ENCODE peak calls at places on chromosomes 11 and 22, in ten cellular contexts. D is astrocyte of the spinal cord, G is gastrocnemius medialis, A is aorta, E is adrenal gland, B is tibial nerve, W is upper lobe of right lung, J is fibroblast of lung, X is GM23248, M is H7. Q is an unnamed sample.

GRCh38 chr11:35146074-35146521 is 7.1 kb downstream of the CD44 start:
- DNase-seq in B (no peak), A (no peak), G (no peak), D (no peak), E (no peak), X (peak; percentile 40), J (no peak), M (no peak), W (no peak), Q (no peak)

GRCh38 chr11:1194977-1195689 is 27.7 kb upstream of the MUC5B start:
- DNase-seq in X (no peak), D (no peak), A (peak; percentile 69), J (no peak), B (no peak), E (no peak), G (no peak), M (peak; percentile 40), W (peak; percentile 52), Q (no peak)

GRCh38 chr11:100681064-100681502 is 6.0 kb upstream of the ARHGAP42 start:
- DNase-seq in A (no peak), M (peak; percentile 45), E (no peak), D (peak; percentile 73), G (peak; percentile 29), W (peak; percentile 73), B (peak; percentile 68), J (peak; percentile 65), X (no peak), Q (peak; percentile 19)

GRCh38 chr22:39150848-39151215 is 1.6 kb downstream of the CBX7 start:
- DNase-seq in B (no peak), A (peak; percentile 19), M (no peak), J (no peak), G (no peak), X (peak; percentile 26), E (peak; percentile 26), D (no peak), W (peak; percentile 35), Q (no peak)

GRCh38 chr11:65479184-65480145 is 19.4 kb upstream of the MALAT1 start:
- DNase-seq in A (peak; percentile 82), M (peak; percentile 82), E (no peak), G (peak; percentile 84), D (peak; percentile 84), B (peak; percentile 82), W (peak; percentile 45), X (peak; percentile 98), J (peak; percentile 89), Q (peak; percentile 88)

GRCh38 chr11:75577198-75577597 is 15.1 kb downstream of the SERPINH1 start:
- DNase-seq in G (no peak), M (peak; percentile 90), D (no peak), J (no peak), A (peak; percentile 89), B (peak; percentile 66), X (peak; percentile 63), E (peak; percentile 66), W (peak; percentile 75), Q (peak; percentile 45)

GRCh38 chr11:47986742-47987141 is 6.4 kb downstream of the PTPRJ start:
- DNase-seq in W (no peak), D (no peak), J (peak; percentile 54), M (no peak), E (no peak), A (no peak), B (no peak), X (no peak), G (no peak), Q (no peak)

GRCh38 chr11:36313073-36313472 is 17.0 kb downstream of the PRR5L start:
- DNase-seq in E (no peak), B (no peak), W (no peak), X (no peak), J (no peak), D (no peak), A (no peak), G (no peak), M (no peak), Q (no peak)

GRCh38 chr11:106063009-106063408 is 14.1 kb downstream of the KBTBD3 start:
- DNase-seq in A (no peak), X (no peak), J (no peak), W (no peak), G (no peak), B (no peak), E (no peak), D (no peak), M (no peak), Q (no peak)

GRCh38 chr22:42437488-42438292 is 5.5 kb upstream of the NFAM1 start:
- DNase-seq in W (peak; percentile 87), E (peak; percentile 77), M (peak; percentile 94), B (peak; percentile 72), A (peak; percentile 91), X (peak; percentile 61), D (peak; percentile 13), G (peak; percentile 40), J (peak; percentile 17), Q (peak; percentile 38)

GRCh38 chr22:36192601-36193000 is 9.0 kb downstream of the APOL4 start:
- DNase-seq in E (no peak), B (no peak), M (no peak), W (no peak), X (no peak), J (peak; percentile 19), D (no peak), G (no peak), A (no peak), Q (no peak)

GRCh38 chr11:17608830-17609229 is 61.8 kb downstream of the OTOG start:
- DNase-seq in J (no peak), E (no peak), W (no peak), G (no peak), M (no peak), X (no peak), D (no peak), B (no peak), A (no peak), Q (no peak)

GRCh38 chr11:120013325-120014250 is 124.3 kb downstream of the TRIM29 start:
- DNase-seq in A (no peak), D (peak; percentile 3), M (peak; percentile 94), J (peak; percentile 19), G (no peak), E (peak; percentile 30), B (no peak), W (no peak), X (peak; percentile 63), Q (peak; percentile 33)

GRCh38 chr11:9601041-9601875 is 27.8 kb downstream of the WEE1 start:
- DNase-seq in E (no peak), D (peak; percentile 85), X (peak; percentile 51), J (peak; percentile 47), A (no peak), M (no peak), G (no peak), W (no peak), B (no peak), Q (no peak)

GRCh38 chr22:45314789-45315188 is 5.1 kb downstream of the FAM118A start:
- DNase-seq in X (no peak), E (no peak), M (no peak), A (no peak), W (no peak), J (no peak), G (no peak), B (no peak), D (no peak), Q (no peak)

GRCh38 chr22:45317551-45318167 is 7.9 kb downstream of the FAM118A start:
- DNase-seq in A (peak; percentile 90), G (no peak), D (peak; percentile 61), M (peak; percentile 75), J (peak; percentile 68), E (no peak), X (peak; percentile 87), B (peak; percentile 66), W (no peak), Q (peak; percentile 82)

GRCh38 chr22:45318558-45319318 is 9.0 kb downstream of the FAM118A start:
- DNase-seq in X (no peak), D (no peak), W (no peak), J (peak; percentile 69), E (no peak), G (no peak), A (no peak), B (peak; percentile 48), M (no peak), Q (no peak)

GRCh38 chr22:45318168-45318557 is 8.4 kb downstream of the FAM118A start:
- DNase-seq in A (peak; percentile 95), M (peak; percentile 74), J (peak; percentile 93), W (peak; percentile 74), B (peak; percentile 87), D (peak; percentile 95), E (peak; percentile 64), X (peak; percentile 94), G (no peak), Q (peak; percentile 31)

GRCh38 chr22:45316796-45317526 is 7.2 kb downstream of the FAM118A start:
- DNase-seq in G (no peak), B (peak; percentile 31), E (no peak), D (no peak), X (no peak), W (no peak), J (no peak), M (no peak), A (peak; percentile 46), Q (no peak)
- H3K4me3 ChIP-seq in G (no peak overlapping the region), B (no peak overlapping the region), E (no peak overlapping the region), D (no peak overlapping the region), X (no peak overlapping the region), W (no peak overlapping the region), J (no peak overlapping the region), M (no peak overlapping the region), A (no peak overlapping the region), Q (no peak overlapping the region)

GRCh38 chr11:16494918-16495691 is 138.8 kb upstream of the SOX6 start:
- DNase-seq in A (no peak), M (no peak), D (no peak), B (no peak), E (no peak), X (no peak), G (peak; percentile 16), J (no peak), W (no peak), Q (no peak)
- H3K4me3 ChIP-seq in A (no peak overlapping the region), M (no peak overlapping the region), D (no peak overlapping the region), B (no peak overlapping the region), E (no peak overlapping the region), X (no peak overlapping the region), G (no peak overlapping the region), J (no peak overlapping the region), W (no peak overlapping the region), Q (no peak overlapping the region)

DNA sequence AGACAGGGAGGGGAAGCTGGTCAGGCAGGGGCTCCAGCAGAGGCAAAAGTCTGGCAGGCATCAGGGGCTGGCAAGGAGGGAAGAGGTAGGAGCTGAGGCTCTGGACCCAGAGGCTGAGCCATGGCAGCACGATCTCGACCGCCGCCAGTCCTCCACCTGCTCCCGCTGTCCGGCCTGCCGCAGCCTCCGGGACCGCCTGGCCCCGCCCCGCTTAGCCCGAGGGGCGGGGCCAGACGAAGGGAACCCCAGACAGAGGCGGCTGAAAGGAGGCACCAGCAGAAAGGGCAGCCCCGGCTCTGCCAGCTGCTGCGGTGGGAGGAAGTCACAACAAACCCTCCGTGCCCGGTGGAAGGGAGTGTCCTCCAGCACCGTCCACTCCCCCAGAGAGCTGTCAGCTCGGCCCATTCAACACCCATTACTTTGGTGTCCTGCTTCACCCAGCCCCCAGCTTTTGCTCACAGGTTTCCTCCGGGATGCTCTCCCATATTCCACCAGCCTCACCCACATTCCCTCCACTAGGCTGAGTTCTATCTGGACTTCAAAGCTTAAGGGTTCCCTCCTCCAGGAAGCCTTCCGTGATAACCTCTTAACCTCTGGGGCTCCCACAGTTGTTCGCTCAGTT is at the start of gene MFNG:
- DNase-seq in A (no peak), X (peak; percentile 68), D (peak; percentile 36), G (peak; percentile 45), E (peak; percentile 65), M (peak; percentile 98), W (peak; percentile 90), J (peak; percentile 20), B (peak; percentile 26), Q (peak; percentile 19)
- H3K4me3 ChIP-seq in A (no peak within 1 kb of the TSS), X (no peak within 1 kb of the TSS), D (no peak within 1 kb of the TSS), G (peak within 1 kb of the TSS; percentile 53), E (peak within 1 kb of the TSS; percentile 43), M (peak within 1 kb of the TSS; percentile 11), W (peak within 1 kb of the TSS; percentile 63), J (no peak within 1 kb of the TSS), B (peak within 1 kb of the TSS; percentile 29), Q (no peak within 1 kb of the TSS)

GRCh38 chr22:37427711-37428635 is 694 bp upstream of the ELFN2 start:
- DNase-seq in B (no peak), W (no peak), J (no peak), X (peak; percentile 23), G (no peak), D (no peak), A (no peak), E (no peak), M (peak; percentile 85), Q (no peak)
- H3K4me3 ChIP-seq in B (peak overlapping the region; percentile 25), W (peak overlapping the region; percentile 39), J (no peak overlapping the region), X (peak overlapping the region; percentile 73), G (peak overlapping the region; percentile 33), D (peak overlapping the region; percentile 49), A (peak overlapping the region; percentile 8), E (peak overlapping the region; percentile 55), M (peak overlapping the region; percentile 52), Q (no peak overlapping the region)

Q was measured in MG63.